ENCODE peak calls at places on chromosomes 12 and 14, in six cellular contexts. P, Z, O, L, A and G are unnamed samples.

GRCh38 chr12:89988156-89988555 is 279.5 kb upstream of the ATP2B1 start:
- DNase-seq in P (no peak), Z (no peak), O (no peak), L (no peak), A (no peak), G (no peak)

GRCh38 chr14:58533417-58533816 is 104.3 kb upstream of the DACT1 start:
- DNase-seq in P (no peak), Z (peak; percentile 14), O (peak; percentile 40), L (no peak), A (no peak), G (no peak)

GRCh38 chr12:115261691-115262398 is 577.9 kb upstream of the TBX3 start:
- DNase-seq in P (no peak), Z (no peak), O (peak; percentile 34), L (no peak), A (no peak), G (no peak)

GRCh38 chr14:52902971-52903385 is 47.9 kb downstream of the FERMT2 start:
- DNase-seq in P (no peak), Z (no peak), O (peak; percentile 45), L (no peak), A (no peak), G (no peak)

GRCh38 chr12:93020998-93021597 is 92.0 kb upstream of the EEA1 start:
- DNase-seq in P (no peak), Z (no peak), O (no peak), L (no peak), A (no peak), G (no peak)

GRCh38 chr12:56261503-56262230 is 3.5 kb upstream of the ANKRD52 start:
- DNase-seq in P (no peak), Z (no peak), O (peak; percentile 85), L (no peak), A (no peak), G (no peak)

GRCh38 chr12:1851126-1851791 is 30.9 kb downstream of the LRTM2 start:
- DNase-seq in P (no peak), Z (peak; percentile 86), O (peak; percentile 35), L (no peak), A (no peak), G (no peak)

GRCh38 chr14:89902876-89903275 is 51.7 kb downstream of the EFCAB11 start:
- DNase-seq in P (no peak), Z (no peak), O (no peak), L (peak; percentile 63), A (no peak), G (peak; percentile 8)

GRCh38 chr14:26276757-26277156 is 321.1 kb downstream of the NOVA1 start:
- DNase-seq in P (no peak), Z (peak; percentile 7), O (no peak), L (peak; percentile 11), A (no peak), G (no peak)

GRCh38 chr12:11757531-11757930 is 108.1 kb downstream of the ETV6 start:
- DNase-seq in P (no peak), Z (no peak), O (no peak), L (no peak), A (no peak), G (no peak)

GRCh38 chr12:131867891-131868675 is 26.3 kb upstream of the ULK1 start:
- DNase-seq in P (no peak), Z (no peak), O (peak; percentile 54), L (no peak), A (no peak), G (no peak)

GRCh38 chr14:67820428-67820881 is 876 bp downstream of the RAD51B start:
- DNase-seq in P (no peak), Z (no peak), O (peak; percentile 68), L (no peak), A (no peak), G (no peak)

GRCh38 chr14:28704153-28704552 is 62.4 kb upstream of the FOXG1 start:
- DNase-seq in P (no peak), Z (no peak), O (peak; percentile 3), L (no peak), A (no peak), G (no peak)

GRCh38 chr12:75327642-75328041 is 2.5 kb downstream of the CAPS2 start:
- DNase-seq in P (no peak), Z (no peak), O (no peak), L (no peak), A (no peak), G (no peak)

GRCh38 chr12:102687523-102687922 is 207.2 kb upstream of the IGF1 start:
- DNase-seq in P (no peak), Z (no peak), O (no peak), L (no peak), A (no peak), G (no peak)

GRCh38 chr14:99795046-99795445 is 1.8 kb downstream of the EML1 start:
- DNase-seq in P (no peak), Z (no peak), O (no peak), L (no peak), A (no peak), G (no peak)

GRCh38 chr14:54447231-54447692 is 6.1 kb upstream of the CNIH1 start:
- DNase-seq in P (no peak), Z (no peak), O (no peak), L (no peak), A (no peak), G (no peak)

GRCh38 chr14:49879683-49880204 is 13.1 kb upstream of the ARF6 start:
- DNase-seq in P (peak; percentile 69), Z (peak; percentile 66), O (peak; percentile 68), L (peak; percentile 42), A (peak; percentile 21), G (peak; percentile 51)